ENCODE peak calls at places on chromosomes 1 and 21, in six cellular contexts. P is body of pancreas; M is AG04450; U is lung; K is effector memory CD4-positive, alpha-beta T cell; D is A549. V is an unnamed sample. For H3K9me3, the result is how much of the 10 kb centered on the place peaks cover.

GRCh38 chr1:205588691-205589445 is 42.9 kb downstream of the ELK4 start:
- DNase-seq in M (no peak), U (no peak), P (no peak), K (no peak), D (no peak), V (peak)

GRCh38 chr1:198165927-198166647 is 9.3 kb downstream of the NEK7 start:
- DNase-seq in D (no peak), K (no peak), P (no peak), M (no peak), U (no peak), V (no peak)

GRCh38 chr1:51072040-51072439 is 30.0 kb upstream of the C1orf185 start:
- DNase-seq in K (no peak), M (no peak), P (no peak), D (no peak), U (no peak), V (no peak)

GRCh38 chr1:64903593-64903992 is 62.8 kb downstream of the JAK1 start:
- DNase-seq in U (no peak), K (no peak), P (no peak), M (no peak), D (no peak), V (no peak)

GRCh38 chr1:33819290-33819912 is 44.5 kb upstream of the HMGB4 start:
- DNase-seq in D (no peak), U (peak), K (no peak), M (no peak), P (no peak), V (peak)

GRCh38 chr1:53507115-53507816 is 48.1 kb downstream of the DMRTB1 start:
- DNase-seq in P (no peak), D (no peak), K (no peak), U (no peak), M (no peak), V (no peak)

GRCh38 chr1:17081439-17081838 is 27.6 kb upstream of the SDHB start:
- DNase-seq in K (no peak), P (peak), D (no peak), M (no peak), U (no peak), V (no peak)

GRCh38 chr1:172383541-172383940 is 36.9 kb upstream of the C1orf105 start:
- DNase-seq in U (no peak), P (no peak), K (no peak), M (no peak), D (no peak), V (no peak)

GRCh38 chr1:60388092-60388987 is 314.8 kb upstream of the C1orf87 start:
- DNase-seq in K (no peak), U (no peak), D (no peak), M (no peak), P (no peak), V (no peak)

GRCh38 chr1:38817958-38818705 is 41.4 kb downstream of the RRAGC start:
- DNase-seq in P (peak), M (no peak), D (peak), U (no peak), K (no peak), V (peak)

GRCh38 chr1:113488576-113489177 is 98.4 kb downstream of the MAGI3 start:
- DNase-seq in K (no peak), D (no peak), U (no peak), P (no peak), M (no peak), V (no peak)

GRCh38 chr1:230067441-230067870 is 418 bp downstream of the GALNT2 start:
- DNase-seq in K (no peak), P (peak), D (peak), U (peak), M (no peak), V (no peak)

GRCh38 chr1:97337250-97338030 is 583.4 kb downstream of the DPYD start:
- DNase-seq in D (no peak), M (no peak), P (no peak), K (no peak), U (no peak), V (no peak)

GRCh38 chr1:71080178-71080781 is 555 bp downstream of the ZRANB2 start:
- DNase-seq in P (no peak), K (no peak), M (no peak), U (no peak), D (no peak), V (peak)

GRCh38 chr1:246482780-246483179 is 24.3 kb downstream of the SMYD3 start:
- DNase-seq in U (no peak), M (peak), P (no peak), D (no peak), K (no peak), V (no peak)

GRCh38 chr1:68149110-68149798 is 83.1 kb downstream of the WLS start:
- DNase-seq in P (no peak), M (no peak), D (no peak), K (no peak), U (no peak), V (no peak)

GRCh38 chr1:111615874-111616715 is 3.5 kb upstream of the RAP1A start:
- DNase-seq in P (no peak), D (no peak), U (no peak), M (no peak), K (no peak), V (no peak)

GRCh38 chr1:56081151-56081550 is 498.2 kb downstream of the PLPP3 start:
- DNase-seq in P (no peak), K (no peak), U (no peak), M (peak), D (no peak), V (no peak)

GRCh38 chr1:23838401-23838866 is 13.2 kb upstream of the HMGCL start:
- DNase-seq in P (peak), K (peak), U (peak), M (no peak), D (peak), V (peak)

GRCh38 chr1:154014154-154014910 is 23.8 kb downstream of the RPS27 start:
- DNase-seq in U (no peak), K (no peak), D (no peak), P (no peak), M (no peak), V (no peak)

GRCh38 chr1:63991685-63992084 is 211.7 kb upstream of the UBE2U start:
- DNase-seq in K (no peak), P (no peak), M (no peak), U (no peak), D (no peak), V (no peak)

GRCh38 chr1:194289569-194290266 is 1103.3 kb upstream of the B3GALT2 start:
- DNase-seq in M (no peak), D (no peak), K (peak), U (no peak), P (no peak), V (no peak)

GRCh38 chr1:5709976-5710375 is 282.2 kb downstream of the NPHP4 start:
- DNase-seq in D (no peak), P (no peak), U (no peak), K (no peak), M (no peak), V (no peak)

GRCh38 chr1:93738075-93738622 is 56.5 kb upstream of the BCAR3 start:
- DNase-seq in M (peak), P (no peak), D (peak), K (no peak), U (no peak), V (peak)

GRCh38 chr1:156963621-156964020 is 43.2 kb downstream of the LRRC71 start:
- DNase-seq in P (no peak), K (no peak), D (no peak), M (no peak), U (peak), V (no peak)

GRCh38 chr1:58975888-58976287 is 192.0 kb upstream of the JUN start:
- DNase-seq in P (no peak), D (no peak), K (no peak), M (no peak), U (no peak), V (no peak)

GRCh38 chr1:99131541-99131940 is 126.9 kb upstream of the PLPPR5 start:
- DNase-seq in U (no peak), M (no peak), K (no peak), P (no peak), D (no peak), V (no peak)

GRCh38 chr21:33539612-33540011 is 2.3 kb downstream of the GART start:
- DNase-seq in K (no peak), M (no peak), U (no peak), P (no peak), D (no peak), V (no peak)

GRCh38 chr1:20137055-20137454 is 2.1 kb upstream of the PLA2G2F start:
- DNase-seq in D (no peak), P (no peak), U (no peak), K (no peak), M (no peak), V (no peak)

GRCh38 chr1:98903261-98903660 is 101.4 kb downstream of the PLPPR5 start:
- DNase-seq in D (no peak), K (no peak), M (peak), U (no peak), P (no peak), V (no peak)

GRCh38 chr21:37060296-37060695 is 12.6 kb downstream of the PIGP start:
- DNase-seq in K (no peak), D (peak), P (no peak), M (peak), U (peak), V (peak)

GRCh38 chr1:206814716-206815341 is 42.5 kb upstream of the IL10 start:
- DNase-seq in D (no peak), U (no peak), M (peak), K (no peak), P (no peak), V (no peak)

GRCh38 chr1:223654083-223654482 is 11.4 kb downstream of the CAPN8 start:
- DNase-seq in U (no peak), D (peak), M (no peak), K (no peak), P (no peak), V (peak)

GRCh38 chr1:2956571-2956970 is 64.7 kb upstream of the ACTRT2 start:
- DNase-seq in M (no peak), P (no peak), K (no peak), U (no peak), D (no peak), V (no peak)
- H3K9me3 ChIP-seq in M (half or more), P (under half), K (under half), U (under half), D (under half), V (under half)

DNA sequence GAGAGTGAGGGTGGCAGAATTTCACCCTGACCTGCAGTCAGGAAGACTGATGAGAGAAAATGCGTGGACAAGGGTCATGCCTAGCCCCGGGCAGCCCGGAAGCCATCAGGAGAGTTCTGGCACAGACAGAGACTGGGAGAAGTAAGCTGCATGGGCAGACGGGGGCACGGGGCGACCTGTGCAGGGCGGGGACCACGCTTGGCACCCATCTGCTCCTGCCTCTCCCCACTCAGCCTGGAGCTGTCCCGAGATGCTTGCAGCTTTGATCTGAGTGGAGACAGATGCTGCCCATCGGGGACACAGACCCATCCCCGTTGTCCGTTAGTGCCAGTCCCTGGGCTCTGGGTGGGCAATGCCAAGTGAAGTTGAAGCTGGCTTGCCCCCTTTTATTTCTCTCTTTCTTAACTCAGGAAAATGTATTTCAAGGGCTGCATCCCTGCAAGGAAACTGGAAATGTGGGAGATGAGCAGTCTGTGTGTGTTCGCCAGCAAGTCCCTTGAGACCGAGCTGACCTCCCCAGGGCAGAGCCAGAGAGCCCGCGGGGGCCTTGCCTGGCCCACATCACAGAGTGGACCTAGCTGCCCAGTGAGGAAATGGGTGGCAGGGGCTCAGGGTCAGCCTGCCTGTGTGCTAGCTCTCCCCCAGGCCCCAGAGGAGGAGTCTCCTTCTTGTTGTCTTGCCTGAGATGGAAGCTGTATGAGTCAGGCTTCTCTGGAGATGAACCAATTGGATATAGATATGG is 121.3 kb upstream of the C1orf174 start:
- DNase-seq in U (no peak), K (no peak), M (no peak), D (no peak), P (no peak), V (no peak)
- H3K9me3 ChIP-seq in U (under half), K (under half), M (half or more), D (under half), P (under half), V (under half)

GRCh38 chr21:38887062-38887686 is 81.4 kb downstream of the ETS2 start:
- DNase-seq in D (no peak), P (no peak), M (no peak), U (no peak), K (no peak), V (no peak)

GRCh38 chr21:38879912-38880577 is 74.3 kb downstream of the ETS2 start:
- DNase-seq in K (no peak), U (no peak), M (no peak), P (no peak), D (no peak), V (no peak)

GRCh38 chr21:38881041-38881570 is 75.4 kb downstream of the ETS2 start:
- DNase-seq in D (no peak), K (no peak), U (no peak), M (no peak), P (no peak), V (no peak)

GRCh38 chr21:38880578-38880966 is 74.8 kb downstream of the ETS2 start:
- DNase-seq in U (no peak), D (no peak), K (no peak), M (no peak), P (no peak), V (no peak)

GRCh38 chr21:38883142-38883541 is 77.4 kb downstream of the ETS2 start:
- DNase-seq in U (no peak), K (no peak), M (no peak), P (no peak), D (no peak), V (no peak)
- H3K9me3 ChIP-seq in U (under half), K (under half), M (under half), P (under half), D (under half), V (under half)

DNA sequence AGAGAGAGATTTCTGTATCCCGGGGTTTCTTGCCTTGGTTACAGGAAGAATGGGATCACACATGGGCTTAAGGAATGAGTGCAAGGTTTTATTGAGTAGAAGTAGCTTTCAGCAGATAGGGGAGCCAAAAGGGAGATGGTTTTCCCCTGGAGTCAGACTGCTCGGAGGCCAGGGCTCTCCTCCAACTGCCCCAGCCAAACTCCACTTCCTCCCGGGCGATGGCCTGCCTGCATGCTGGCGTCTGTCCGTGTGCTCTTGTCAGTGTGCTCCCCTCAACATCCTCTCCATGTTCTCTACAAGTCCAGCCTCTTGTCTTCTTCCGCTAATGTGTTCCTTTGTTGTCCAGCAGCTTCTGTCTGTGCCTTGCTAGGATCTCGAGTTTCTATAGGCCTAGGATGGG is 421.3 kb upstream of the ADGRL2 start:
- DNase-seq in M (no peak), P (no peak), D (no peak), U (no peak), K (no peak), V (no peak)
- H3K9me3 ChIP-seq in M (under half), P (under half), D (under half), U (under half), K (under half), V (under half)

GRCh38 chr1:73722055-73722454 is 475.9 kb downstream of the LRRIQ3 start:
- DNase-seq in U (no peak), K (no peak), P (no peak), D (no peak), M (no peak), V (no peak)

DNA sequence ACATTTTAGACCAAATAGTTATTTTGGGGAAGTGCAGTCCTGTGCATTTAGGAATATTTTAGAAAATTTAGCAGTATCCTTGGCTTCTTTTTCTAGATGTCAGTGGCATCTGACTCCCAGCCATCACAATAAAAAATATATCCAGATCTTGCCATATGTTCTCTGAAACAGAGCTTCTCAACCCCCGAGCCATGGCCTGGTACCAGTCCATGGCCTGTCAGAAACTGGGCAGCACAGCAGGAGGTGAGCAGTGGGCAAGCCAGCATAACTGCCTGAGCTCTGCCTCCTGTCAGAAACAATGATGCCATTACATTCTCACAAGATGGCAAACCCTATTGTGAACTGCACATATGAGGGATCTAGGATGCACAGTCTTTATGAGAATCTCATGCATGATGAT is 480.0 kb downstream of the LRRIQ3 start:
- DNase-seq in K (no peak), P (no peak), U (no peak), M (no peak), D (no peak), V (no peak)
- H3K9me3 ChIP-seq in K (under half), P (under half), U (under half), M (under half), D (under half), V (under half)

GRCh38 chr1:235675152-235675890 is 25.7 kb upstream of the GNG4 start:
- DNase-seq in K (no peak), M (peak), U (no peak), P (no peak), D (no peak), V (no peak)

GRCh38 chr1:235671992-235672391 is 22.4 kb upstream of the GNG4 start:
- DNase-seq in D (no peak), M (no peak), K (no peak), P (no peak), U (no peak), V (no peak)

GRCh38 chr1:235669277-235669676 is 19.7 kb upstream of the GNG4 start:
- DNase-seq in M (no peak), P (no peak), D (no peak), U (no peak), K (no peak), V (no peak)

GRCh38 chr1:235673981-235674380 is 24.4 kb upstream of the GNG4 start:
- DNase-seq in U (no peak), M (no peak), D (no peak), P (no peak), K (no peak), V (no peak)

DNA sequence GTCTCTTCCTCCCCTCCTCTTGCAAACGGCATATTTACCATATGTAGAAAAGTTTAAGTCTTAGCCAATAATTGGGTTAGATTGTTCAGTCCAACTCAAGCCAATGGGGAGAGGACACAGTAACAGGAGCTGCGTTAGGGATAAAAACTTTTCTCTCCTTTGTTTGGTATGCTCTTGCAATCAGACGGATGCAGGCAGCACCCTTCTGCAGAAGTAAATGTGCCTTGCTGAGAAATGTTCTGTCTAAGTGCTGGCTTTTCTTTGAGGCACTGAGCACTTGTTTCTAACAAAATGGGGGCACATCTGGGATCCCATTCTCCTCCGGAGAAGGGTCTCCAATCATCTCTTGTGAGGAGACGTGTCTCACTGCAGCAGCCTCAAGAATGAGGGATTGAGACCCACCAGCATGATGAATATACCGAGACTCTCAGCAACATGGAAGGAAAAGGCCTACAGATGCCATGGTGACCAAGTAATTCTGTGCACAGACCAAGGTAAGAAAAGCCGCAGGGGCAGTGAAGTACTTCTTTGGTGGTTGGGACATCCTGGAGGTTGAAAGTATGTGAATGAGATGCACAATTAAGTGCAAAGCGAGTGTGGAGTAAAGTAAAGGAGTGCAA is 20.7 kb upstream of the GNG4 start:
- DNase-seq in U (no peak), M (no peak), P (no peak), K (no peak), D (no peak), V (no peak)
- H3K9me3 ChIP-seq in U (under half), M (under half), P (under half), K (under half), D (under half), V (under half)

GRCh38 chr21:44654576-44654950 is at the start of gene KRTAP12-4:
- DNase-seq in K (no peak), U (no peak), M (no peak), D (no peak), P (no peak), V (no peak)
- H3K9me3 ChIP-seq in K (under half), U (under half), M (under half), D (under half), P (under half), V (under half)

GRCh38 chr1:248231117-248231516 is at the start of gene OR2M4:
- DNase-seq in K (no peak), M (no peak), P (no peak), U (no peak), D (no peak), V (no peak)
- H3K9me3 ChIP-seq in K (under half), M (under half), P (under half), U (under half), D (under half), V (under half)